ENCODE peak calls at places on chromosomes 2 and 18, in five cellular contexts. O is KG1, Z is endothelial cell of umbilical vein, P is mesenteric fat pad, W is GM13976. J is an unnamed sample.

GRCh38 chr2:214185546-214185945 is 225.3 kb upstream of the VWC2L start:
- DNase-seq in O (no peak), Z (no peak), P (no peak), W (no peak), J (no peak)

GRCh38 chr2:69753659-69754350 is 11.9 kb downstream of the ANXA4 start:
- DNase-seq in O (no peak), Z (no peak), P (no peak), W (no peak), J (no peak)

GRCh38 chr18:79424008-79424565 is 28.4 kb downstream of the NFATC1 start:
- DNase-seq in O (no peak), Z (no peak), P (no peak), W (no peak), J (no peak)

GRCh38 chr2:121242976-121243375 is 42.0 kb downstream of the TFCP2L1 start:
- DNase-seq in O (no peak), Z (no peak), P (no peak), W (no peak), J (no peak)

GRCh38 chr18:24027156-24027555 is 12.6 kb downstream of the TTC39C start:
- DNase-seq in O (no peak), Z (no peak), P (no peak), W (no peak), J (no peak)

GRCh38 chr18:58125183-58125582 is 81.2 kb downstream of the NEDD4L start:
- DNase-seq in O (no peak), Z (no peak), P (no peak), W (no peak), J (no peak)

GRCh38 chr2:133508546-133509165 is 59.6 kb downstream of the NCKAP5 start:
- DNase-seq in O (no peak), Z (no peak), P (no peak), W (no peak), J (no peak)

GRCh38 chr2:181104512-181105121 is 124.2 kb downstream of the UBE2E3 start:
- DNase-seq in O (peak), Z (peak), P (no peak), W (no peak), J (peak)

GRCh38 chr2:232321156-232321816 is 57.3 kb upstream of the ALPP start:
- DNase-seq in O (no peak), Z (no peak), P (no peak), W (no peak), J (no peak)

GRCh38 chr2:40358783-40359182 is 93.1 kb downstream of the SLC8A1 start:
- DNase-seq in O (no peak), Z (no peak), P (no peak), W (no peak), J (no peak)

GRCh38 chr2:119753041-119753929 is 6.4 kb upstream of the PTPN4 start:
- DNase-seq in O (peak), Z (peak), P (no peak), W (peak), J (peak)

GRCh38 chr18:41131050-41131449 is 824.0 kb upstream of the PIK3C3 start:
- DNase-seq in O (no peak), Z (no peak), P (no peak), W (no peak), J (no peak)

GRCh38 chr2:38514603-38515154 is 88.0 kb downstream of the HNRNPLL start:
- DNase-seq in O (no peak), Z (no peak), P (no peak), W (no peak), J (no peak)

GRCh38 chr2:160566717-160567116 is 73.1 kb upstream of the RBMS1 start:
- DNase-seq in O (no peak), Z (no peak), P (no peak), W (no peak), J (no peak)

GRCh38 chr2:172829229-172829628 is 93.6 kb downstream of the RAPGEF4 start:
- DNase-seq in O (no peak), Z (no peak), P (no peak), W (no peak), J (no peak)

GRCh38 chr2:200869014-200869413 is 4.6 kb upstream of the CLK1 start:
- DNase-seq in O (no peak), Z (no peak), P (no peak), W (no peak), J (no peak)

GRCh38 chr2:41907716-41908328 is 140.0 kb upstream of the PKDCC start:
- DNase-seq in O (no peak), Z (no peak), P (no peak), W (no peak), J (no peak)

GRCh38 chr2:221624475-221624874 is 52.4 kb upstream of the EPHA4 start:
- DNase-seq in O (no peak), Z (no peak), P (no peak), W (no peak), J (no peak)

GRCh38 chr2:172038604-172039003 is 38.9 kb downstream of the METAP1D start:
- DNase-seq in O (no peak), Z (no peak), P (no peak), W (no peak), J (no peak)

J was measured in GM20000.